ENCODE peak calls at places on chromosomes 2 and 18, in seven cellular contexts. K is GM12892, B is WTC11, Q is EH, S is GM12865, H is HS-5, G is M059J. Z is an unnamed sample.

GRCh38 chr2:128628206-128628605 is 309.5 kb upstream of the HS6ST1 start:
- DNase-seq in G (no peak), B (no peak), K (no peak), S (no peak), H (no peak), Q (no peak), Z (no peak)

GRCh38 chr2:191853843-191854242 is 7.0 kb upstream of the CAVIN2 start:
- DNase-seq in B (no peak), G (no peak), Q (no peak), K (no peak), H (no peak), S (no peak), Z (no peak)

GRCh38 chr2:27083410-27084296 is 2.9 kb upstream of the KHK start:
- DNase-seq in G (no peak), B (no peak), K (no peak), H (no peak), Q (no peak), S (no peak), Z (no peak)

GRCh38 chr2:165952600-165953210 is 871 bp downstream of the TTC21B start:
- DNase-seq in Q (peak), B (no peak), H (no peak), G (peak), K (no peak), S (no peak), Z (no peak)

GRCh38 chr2:119753041-119753929 is 6.4 kb upstream of the PTPN4 start:
- DNase-seq in K (no peak), G (peak), B (no peak), Q (peak), H (no peak), S (peak), Z (peak)

GRCh38 chr2:206083602-206084467 is 2.1 kb downstream of the INO80D start:
- DNase-seq in H (no peak), K (peak), S (peak), B (peak), G (no peak), Q (peak), Z (peak)

GRCh38 chr18:48827321-48828200 is 123.2 kb downstream of the SMAD7 start:
- DNase-seq in H (no peak), B (peak), G (peak), K (no peak), Q (peak), S (no peak), Z (peak)

GRCh38 chr18:26563024-26563423 is 14.7 kb upstream of the KCTD1 start:
- DNase-seq in H (no peak), Q (no peak), K (no peak), B (no peak), S (no peak), G (no peak), Z (no peak)

GRCh38 chr2:102664439-102665042 is 45.2 kb downstream of the SLC9A2 start:
- DNase-seq in G (peak), B (no peak), K (no peak), H (no peak), Q (no peak), S (peak), Z (no peak)

GRCh38 chr2:104043864-104044263 is 810.1 kb upstream of the POU3F3 start:
- DNase-seq in Q (no peak), B (no peak), S (no peak), K (no peak), G (no peak), H (no peak), Z (peak)

GRCh38 chr18:64244571-64244970 is 95.7 kb upstream of the LINC00305 start:
- DNase-seq in S (peak), K (no peak), Q (no peak), B (peak), G (no peak), H (no peak), Z (no peak)

GRCh38 chr2:198604599-198604998 is 800.2 kb downstream of the PLCL1 start:
- DNase-seq in Q (no peak), B (no peak), G (no peak), S (no peak), H (no peak), K (no peak), Z (no peak)

GRCh38 chr2:79855264-79856006 is 342.6 kb downstream of the CTNNA2 start:
- DNase-seq in S (no peak), B (peak), K (no peak), G (no peak), H (no peak), Q (peak), Z (no peak)

GRCh38 chr2:240287496-240288086 is 147.1 kb upstream of the OTOS start:
- DNase-seq in B (no peak), G (no peak), Q (peak), H (no peak), S (no peak), K (no peak), Z (no peak)

GRCh38 chr2:121994238-121995206 is 239.1 kb downstream of the TSN start:
- DNase-seq in S (peak), Q (no peak), H (no peak), K (no peak), B (no peak), G (no peak), Z (no peak)

GRCh38 chr2:240962371-240963064 is 35.9 kb upstream of the SNED1 start:
- DNase-seq in S (no peak), Q (no peak), K (peak), B (no peak), H (no peak), G (no peak), Z (peak)

GRCh38 chr18:36402765-36403396 is 105.4 kb downstream of the FHOD3 start:
- DNase-seq in K (no peak), Q (no peak), B (peak), G (no peak), S (peak), H (no peak), Z (peak)

GRCh38 chr18:3265564-3266033 is 3.7 kb downstream of the MYL12B start:
- DNase-seq in S (no peak), H (no peak), K (no peak), B (no peak), Q (peak), G (peak), Z (no peak)

GRCh38 chr18:361100-361732 is 93.4 kb upstream of the THOC1 start:
- DNase-seq in G (no peak), B (no peak), Q (peak), K (no peak), S (no peak), H (no peak), Z (no peak)

GRCh38 chr2:84873350-84873749 is 7.5 kb downstream of the TRABD2A start:
- DNase-seq in G (no peak), H (no peak), B (no peak), K (no peak), Q (no peak), S (no peak), Z (no peak)

GRCh38 chr18:12944724-12945123 is 3.1 kb upstream of the SEH1L start:
- DNase-seq in K (no peak), H (no peak), S (no peak), G (peak), Q (peak), B (no peak), Z (peak)

GRCh38 chr2:85215074-85216050 is 82.2 kb downstream of the TCF7L1 start:
- DNase-seq in H (no peak), Q (peak), S (peak), K (no peak), G (peak), B (no peak), Z (peak)

GRCh38 chr18:4399929-4400328 is 55.2 kb downstream of the DLGAP1 start:
- DNase-seq in G (no peak), B (peak), H (no peak), K (no peak), S (no peak), Q (no peak), Z (no peak)

GRCh38 chr2:193841389-193842150 is 1646.8 kb upstream of the TMEFF2 start:
- DNase-seq in K (no peak), H (peak), G (peak), Q (no peak), S (no peak), B (no peak), Z (peak)

GRCh38 chr2:85772019-85772745 is 18.4 kb downstream of the ATOH8 start:
- DNase-seq in K (no peak), Q (peak), G (peak), H (peak), S (no peak), B (peak), Z (peak)

GRCh38 chr2:131005229-131005935 is 87.9 kb downstream of the FAM168B start:
- DNase-seq in S (no peak), B (no peak), G (no peak), Q (no peak), K (no peak), H (no peak), Z (no peak)

GRCh38 chr18:32349728-32350395 is 120.8 kb downstream of the GAREM1 start:
- DNase-seq in K (no peak), Q (peak), G (peak), S (no peak), B (no peak), H (peak), Z (peak)

GRCh38 chr2:172056293-172056692 is 29.0 kb upstream of the DLX1 start:
- DNase-seq in K (no peak), H (no peak), G (no peak), Q (no peak), S (no peak), B (no peak), Z (peak)

GRCh38 chr18:55509631-55510372 is 78.2 kb downstream of the TCF4 start:
- DNase-seq in K (no peak), B (no peak), Q (peak), H (peak), G (peak), S (peak), Z (no peak)

GRCh38 chr2:177616066-177616465 is 223.5 kb downstream of the AGPS start:
- DNase-seq in B (no peak), H (no peak), Q (no peak), S (no peak), K (no peak), G (no peak), Z (no peak)

GRCh38 chr2:204842731-204843490 is 297.6 kb downstream of the PARD3B start:
- DNase-seq in S (no peak), B (no peak), G (peak), K (no peak), Q (peak), H (peak), Z (peak)